ENCODE peak calls at places on chromosomes 1 and 21, in nine cellular contexts. B, S, K, E, X, A, Z, U and Y are unnamed samples.

GRCh38 chr1:3401585-3402257 is 52.7 kb upstream of the ARHGEF16 start:
- DNase-seq in B (no peak), S (no peak), K (no peak), E (no peak), X (no peak), A (no peak), Z (no peak), U (no peak), Y (no peak)

GRCh38 chr1:11681071-11681771 is at the start of gene MAD2L2:
- DNase-seq in B (peak; percentile 86), S (peak; percentile 55), K (no peak), E (peak; percentile 97), X (peak; percentile 91), A (peak; percentile 92), Z (peak; percentile 98), U (peak; percentile 91), Y (peak; percentile 82)

GRCh38 chr1:64885648-64886047 is 80.7 kb downstream of the JAK1 start:
- DNase-seq in B (no peak), S (no peak), K (no peak), E (no peak), X (no peak), A (no peak), Z (no peak), U (no peak), Y (no peak)

GRCh38 chr21:34200288-34200905 is 127.0 kb downstream of the MRPS6 start:
- DNase-seq in B (peak; percentile 84), S (no peak), K (no peak), E (no peak), X (no peak), A (no peak), Z (no peak), U (no peak), Y (no peak)

GRCh38 chr1:184118051-184118450 is 66.5 kb downstream of the TSEN15 start:
- DNase-seq in B (no peak), S (no peak), K (no peak), E (no peak), X (no peak), A (no peak), Z (no peak), U (no peak), Y (no peak)

GRCh38 chr1:20587639-20588017 is 1.3 kb upstream of the CDA start:
- DNase-seq in B (no peak), S (no peak), K (no peak), E (no peak), X (no peak), A (no peak), Z (no peak), U (no peak), Y (no peak)

GRCh38 chr1:78840447-78841251 is 165.9 kb downstream of the ADGRL4 start:
- DNase-seq in B (no peak), S (no peak), K (no peak), E (no peak), X (no peak), A (no peak), Z (no peak), U (peak; percentile 14), Y (no peak)

GRCh38 chr1:179876289-179876715 is 1.3 kb downstream of the TOR1AIP2 start:
- DNase-seq in B (peak; percentile 35), S (no peak), K (no peak), E (no peak), X (no peak), A (no peak), Z (no peak), U (no peak), Y (no peak)

GRCh38 chr1:96843601-96844000 is 122.0 kb downstream of the PTBP2 start:
- DNase-seq in B (no peak), S (no peak), K (no peak), E (no peak), X (no peak), A (no peak), Z (no peak), U (no peak), Y (no peak)

GRCh38 chr1:51517361-51518032 is 1.6 kb downstream of the EPS15 start:
- DNase-seq in B (peak; percentile 49), S (no peak), K (no peak), E (no peak), X (no peak), A (no peak), Z (no peak), U (no peak), Y (no peak)

GRCh38 chr1:114203722-114204121 is 50.1 kb upstream of the SYT6 start:
- DNase-seq in B (no peak), S (no peak), K (no peak), E (no peak), X (no peak), A (no peak), Z (no peak), U (no peak), Y (no peak)

GRCh38 chr1:110555807-110556470 is 37.0 kb upstream of the KCNA10 start:
- DNase-seq in B (no peak), S (peak; percentile 93), K (no peak), E (peak; percentile 67), X (no peak), A (no peak), Z (no peak), U (peak; percentile 18), Y (no peak)

GRCh38 chr1:234990328-234990675 is 138.3 kb downstream of the TOMM20 start:
- DNase-seq in B (no peak), S (no peak), K (no peak), E (no peak), X (no peak), A (no peak), Z (no peak), U (no peak), Y (no peak)

GRCh38 chr1:211788626-211789025 is 41.9 kb downstream of the LPGAT1 start:
- DNase-seq in B (no peak), S (no peak), K (no peak), E (no peak), X (no peak), A (no peak), Z (no peak), U (no peak), Y (no peak)

GRCh38 chr21:34074283-34075098 is 1.1 kb downstream of the MRPS6 start:
- DNase-seq in B (no peak), S (no peak), K (no peak), E (peak; percentile 20), X (no peak), A (peak; percentile 24), Z (no peak), U (peak; percentile 60), Y (no peak)

GRCh38 chr1:221264848-221265247 is 385.6 kb downstream of the HLX start:
- DNase-seq in B (no peak), S (no peak), K (no peak), E (no peak), X (no peak), A (no peak), Z (no peak), U (no peak), Y (no peak)

GRCh38 chr1:209542585-209542984 is 40.9 kb upstream of the CAMK1G start:
- DNase-seq in B (no peak), S (no peak), K (no peak), E (no peak), X (no peak), A (no peak), Z (no peak), U (no peak), Y (no peak)

GRCh38 chr1:99587008-99587407 is 58.9 kb upstream of the PALMD start:
- DNase-seq in B (no peak), S (no peak), K (no peak), E (no peak), X (no peak), A (no peak), Z (no peak), U (no peak), Y (no peak)

GRCh38 chr1:19165501-19165900 is 44.6 kb downstream of the UBR4 start:
- DNase-seq in B (no peak), S (no peak), K (no peak), E (no peak), X (no peak), A (no peak), Z (no peak), U (no peak), Y (no peak)

GRCh38 chr1:110524311-110525249 is 5.6 kb upstream of the KCNA10 start:
- DNase-seq in B (peak; percentile 36), S (peak; percentile 28), K (peak; percentile 58), E (peak; percentile 80), X (peak; percentile 25), A (peak; percentile 70), Z (no peak), U (peak; percentile 86), Y (peak; percentile 19)

GRCh38 chr1:160400284-160400645 is at the start of gene VANGL2:
- DNase-seq in B (no peak), S (peak; percentile 41), K (no peak), E (peak; percentile 95), X (peak; percentile 22), A (peak; percentile 31), Z (no peak), U (peak; percentile 89), Y (no peak)